ENCODE peak calls at places on chromosomes 16 and 17, in ten cellular contexts. L is body of pancreas, X is sigmoid colon, M is left lung, T is heart left ventricle, G is fibroblast of lung, W is heart right ventricle, R is prostate gland, J is IMR-90, N is thoracic aorta. I is an unnamed sample.

GRCh38 chr17:80360396-80360795 is 54.6 kb upstream of the ENDOV start:
- DNase-seq in L (no peak), X (peak), M (no peak), T (no peak), G (no peak), W (no peak), R (no peak), J (no peak), N (no peak), I (no peak)

GRCh38 chr16:4888428-4889135 is 41.3 kb downstream of the UBN1 start:
- DNase-seq in L (no peak), X (no peak), M (peak), T (no peak), G (no peak), W (no peak), R (peak), J (no peak), N (no peak), I (no peak)

GRCh38 chr17:40818733-40819527 is 3.5 kb downstream of the KRT10 start:
- DNase-seq in L (peak), X (peak), M (peak), T (peak), G (peak), W (peak), R (peak), J (peak), N (peak), I (peak)

GRCh38 chr17:15392326-15392739 is 50.9 kb upstream of the TEKT3 start:
- DNase-seq in L (no peak), X (no peak), M (no peak), T (peak), G (peak), W (no peak), R (no peak), J (peak), N (no peak), I (no peak)

GRCh38 chr16:3577302-3577752 is at the start of gene NLRC3:
- DNase-seq in L (no peak), X (no peak), M (peak), T (no peak), G (no peak), W (no peak), R (no peak), J (no peak), N (no peak), I (no peak)

GRCh38 chr17:81050645-81051625 is 16.0 kb downstream of the BAIAP2 start:
- DNase-seq in L (no peak), X (no peak), M (no peak), T (no peak), G (no peak), W (no peak), R (no peak), J (no peak), N (no peak), I (no peak)

GRCh38 chr16:51129105-51129504 is 22.0 kb downstream of the SALL1 start:
- DNase-seq in L (no peak), X (no peak), M (no peak), T (no peak), G (no peak), W (no peak), R (no peak), J (peak), N (no peak), I (no peak)

GRCh38 chr17:83006515-83007455 is 72.6 kb upstream of the METRNL start:
- DNase-seq in L (no peak), X (no peak), M (peak), T (no peak), G (peak), W (no peak), R (no peak), J (no peak), N (no peak), I (peak)

GRCh38 chr16:67399749-67400704 is 6.7 kb upstream of the TPPP3 start:
- DNase-seq in L (peak), X (no peak), M (no peak), T (no peak), G (no peak), W (no peak), R (no peak), J (no peak), N (no peak), I (no peak)

GRCh38 chr17:70099267-70099666 is 24.2 kb downstream of the KCNJ16 start:
- DNase-seq in L (no peak), X (no peak), M (no peak), T (no peak), G (no peak), W (no peak), R (no peak), J (no peak), N (no peak), I (no peak)

GRCh38 chr17:80279895-80280294 is 19.2 kb downstream of the RNF213 start:
- DNase-seq in L (no peak), X (peak), M (peak), T (peak), G (peak), W (peak), R (no peak), J (peak), N (no peak), I (no peak)

GRCh38 chr16:8931864-8932263 is 31.8 kb downstream of the USP7 start:
- DNase-seq in L (peak), X (no peak), M (no peak), T (peak), G (peak), W (peak), R (peak), J (peak), N (no peak), I (no peak)

GRCh38 chr16:14050297-14051027 is 20.7 kb upstream of the MRTFB start:
- DNase-seq in L (peak), X (no peak), M (no peak), T (no peak), G (no peak), W (no peak), R (no peak), J (peak), N (no peak), I (no peak)

GRCh38 chr16:57999366-57999970 is 1.0 kb downstream of the ZNF319 start:
- DNase-seq in L (no peak), X (no peak), M (no peak), T (no peak), G (peak), W (no peak), R (no peak), J (peak), N (no peak), I (no peak)

GRCh38 chr17:63855185-63855584 is 12.7 kb upstream of the SMARCD2 start:
- DNase-seq in L (no peak), X (peak), M (no peak), T (no peak), G (no peak), W (no peak), R (no peak), J (no peak), N (no peak), I (no peak)

GRCh38 chr17:29706045-29706431 is 83.3 kb upstream of the CORO6 start:
- DNase-seq in L (no peak), X (no peak), M (no peak), T (no peak), G (no peak), W (no peak), R (no peak), J (no peak), N (no peak), I (no peak)

GRCh38 chr17:78789149-78789662 is 7.1 kb upstream of the CYTH1 start:
- DNase-seq in L (peak), X (no peak), M (no peak), T (no peak), G (no peak), W (no peak), R (no peak), J (no peak), N (no peak), I (peak)

GRCh38 chr17:49050611-49051010 is 53.4 kb downstream of the IGF2BP1 start:
- DNase-seq in L (no peak), X (no peak), M (no peak), T (no peak), G (no peak), W (no peak), R (no peak), J (no peak), N (no peak), I (no peak)

GRCh38 chr17:44850025-44850424 is 2.3 kb downstream of the HIGD1B start:
- DNase-seq in L (no peak), X (no peak), M (no peak), T (no peak), G (no peak), W (no peak), R (no peak), J (no peak), N (no peak), I (no peak)

GRCh38 chr16:8878523-8878911 is 3.6 kb upstream of the LITAFD start:
- DNase-seq in L (no peak), X (no peak), M (peak), T (no peak), G (peak), W (no peak), R (no peak), J (peak), N (no peak), I (no peak)

GRCh38 chr16:8678068-8678927 is 3.9 kb downstream of the ABAT start:
- DNase-seq in L (no peak), X (no peak), M (no peak), T (no peak), G (no peak), W (no peak), R (no peak), J (peak), N (no peak), I (no peak)

GRCh38 chr17:1847191-1847590 is 17.4 kb downstream of the RPA1 start:
- DNase-seq in L (no peak), X (no peak), M (no peak), T (peak), G (no peak), W (peak), R (no peak), J (no peak), N (no peak), I (no peak)

GRCh38 chr16:31130899-31131298 is 4.6 kb downstream of the PRSS8 start:
- DNase-seq in L (peak), X (no peak), M (peak), T (no peak), G (no peak), W (no peak), R (peak), J (no peak), N (no peak), I (no peak)

GRCh38 chr17:33896309-33896708 is 358.8 kb upstream of the CCL2 start:
- DNase-seq in L (no peak), X (no peak), M (no peak), T (no peak), G (no peak), W (no peak), R (no peak), J (no peak), N (no peak), I (no peak)

GRCh38 chr17:61586031-61586566 is 4.9 kb downstream of the NACA2 start:
- DNase-seq in L (no peak), X (no peak), M (no peak), T (no peak), G (no peak), W (no peak), R (no peak), J (no peak), N (no peak), I (no peak)

GRCh38 chr16:72073831-72074230 is 10.8 kb downstream of the HPR start:
- DNase-seq in L (peak), X (no peak), M (no peak), T (peak), G (peak), W (peak), R (no peak), J (no peak), N (peak), I (peak)

GRCh38 chr17:48611213-48611612 is 396 bp upstream of the HOXB7 start:
- DNase-seq in L (no peak), X (no peak), M (no peak), T (no peak), G (no peak), W (no peak), R (no peak), J (peak), N (no peak), I (no peak)

GRCh38 chr16:67212766-67213165 is 13.8 kb downstream of the ELMO3 start:
- DNase-seq in L (no peak), X (no peak), M (no peak), T (no peak), G (no peak), W (no peak), R (no peak), J (no peak), N (no peak), I (no peak)

GRCh38 chr16:4515611-4516233 is 22.9 kb downstream of the CDIP1 start:
- DNase-seq in L (no peak), X (no peak), M (no peak), T (no peak), G (no peak), W (no peak), R (no peak), J (no peak), N (no peak), I (no peak)

GRCh38 chr17:50129303-50129945 is 536 bp downstream of the SAMD14 start:
- DNase-seq in L (peak), X (no peak), M (peak), T (peak), G (no peak), W (no peak), R (no peak), J (peak), N (no peak), I (no peak)

DNA sequence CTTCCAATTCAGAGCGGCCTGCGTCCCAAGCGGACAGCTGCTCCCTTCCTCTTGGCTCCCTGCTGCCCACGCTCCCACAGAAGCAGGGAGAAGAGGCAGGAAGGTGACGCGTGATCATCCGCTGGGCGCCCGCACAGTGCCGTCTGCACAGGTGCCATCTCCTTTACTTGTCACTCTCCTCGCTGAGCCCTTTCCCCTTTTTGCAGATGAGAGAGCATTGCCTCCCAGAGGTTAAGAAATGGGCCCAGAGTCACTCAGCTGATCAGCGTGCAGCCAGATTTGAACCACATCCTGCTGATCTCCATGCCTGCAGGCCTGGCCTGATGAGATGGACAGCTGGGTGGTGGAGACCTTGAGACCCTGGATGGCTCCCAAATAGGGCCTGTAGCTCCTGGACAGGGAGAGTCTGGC is 299.8 kb downstream of the SEC14L1 start:
- DNase-seq in L (no peak), X (no peak), M (no peak), T (no peak), G (no peak), W (no peak), R (no peak), J (no peak), N (no peak), I (no peak)
- TF ChIP-seq CTCF in L (no peak), X (no peak), M (no peak), T (no peak), G (no peak), W (no peak), R (no peak), J (no peak), N (no peak), I (no peak)

GRCh38 chr17:42984486-42984885 is 4.1 kb downstream of the RUNDC1 start:
- DNase-seq in L (no peak), X (no peak), M (no peak), T (no peak), G (no peak), W (no peak), R (peak), J (no peak), N (no peak), I (no peak)

GRCh38 chr17:42980274-42980765 is at the start of gene RUNDC1:
- DNase-seq in L (peak), X (peak), M (peak), T (peak), G (peak), W (peak), R (peak), J (peak), N (peak), I (peak)

GRCh38 chr17:42979511-42980273 is at the start of gene PTGES3L:
- DNase-seq in L (peak), X (peak), M (no peak), T (peak), G (peak), W (peak), R (peak), J (peak), N (peak), I (peak)

GRCh38 chr17:42982266-42982665 is 1.9 kb downstream of the RUNDC1 start:
- DNase-seq in L (no peak), X (no peak), M (no peak), T (no peak), G (no peak), W (no peak), R (peak), J (no peak), N (no peak), I (no peak)

GRCh38 chr17:42980766-42981397 is 517 bp downstream of the RUNDC1 start:
- DNase-seq in L (peak), X (peak), M (peak), T (peak), G (peak), W (peak), R (peak), J (peak), N (no peak), I (no peak)
- H3K27ac ChIP-seq in L (peak), X (peak), M (peak), T (peak), G (peak), W (peak), R (peak), J (peak), N (peak), I (peak)

DNA sequence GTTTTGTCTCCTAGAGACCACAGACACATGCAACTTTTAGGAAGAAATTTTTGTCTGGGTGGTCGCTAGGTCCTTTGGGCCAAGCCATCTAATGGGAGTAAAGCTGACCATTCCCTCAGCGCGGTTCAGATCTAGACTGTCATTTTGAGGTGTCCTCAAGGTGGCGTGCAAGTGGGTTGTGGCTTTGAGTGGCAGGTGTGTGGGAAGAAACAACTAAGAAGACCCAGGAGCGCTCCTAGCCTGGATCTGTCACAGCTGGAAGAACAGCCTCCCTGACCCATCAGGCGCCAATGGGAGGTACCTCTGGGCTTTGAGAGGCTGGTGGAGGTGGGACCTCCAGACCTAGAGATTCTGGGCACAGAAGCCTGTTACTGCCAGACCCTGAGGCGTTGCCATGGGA is 645.1 kb downstream of the KCNJ18 start:
- DNase-seq in L (no peak), X (no peak), M (no peak), T (no peak), G (no peak), W (no peak), R (no peak), J (no peak), N (no peak), I (no peak)
- H3K4me3 ChIP-seq in L (no peak), X (no peak), M (no peak), T (no peak), G (no peak), W (no peak), R (no peak), J (no peak), N (no peak), I (no peak)

DNA sequence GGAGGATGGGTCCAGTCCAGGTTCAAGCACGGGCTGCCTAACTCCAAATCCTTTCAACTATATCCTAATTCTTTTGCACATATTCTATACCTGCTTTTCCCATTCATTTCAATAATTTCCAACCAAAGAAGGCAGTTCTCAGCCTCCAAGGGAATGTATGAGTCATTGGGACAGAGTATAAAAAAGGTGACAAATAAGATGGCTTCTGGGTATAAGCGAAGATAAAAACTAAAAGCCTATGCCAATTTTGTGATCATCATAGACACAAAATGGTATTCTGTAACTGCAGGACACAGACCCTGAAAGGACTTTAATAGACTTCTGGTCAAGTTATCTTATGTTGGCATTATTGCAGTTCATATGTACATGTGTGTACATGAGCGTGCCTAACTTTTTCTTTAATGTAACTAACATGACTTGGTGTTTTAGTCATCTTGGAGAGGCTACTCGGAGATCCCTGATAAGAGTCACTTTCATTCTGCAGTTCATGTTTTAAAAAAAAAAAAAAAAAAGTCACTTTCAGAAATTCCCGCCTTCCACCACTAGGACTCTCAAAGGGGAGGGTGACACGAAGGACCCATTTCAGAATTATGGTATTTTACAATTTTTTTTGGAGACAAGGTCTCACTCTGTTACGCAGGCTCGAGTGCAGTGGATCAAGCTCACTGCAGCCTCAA is 17.3 kb downstream of the COG1 start:
- DNase-seq in L (no peak), X (no peak), M (no peak), T (no peak), G (no peak), W (no peak), R (no peak), J (no peak), N (no peak), I (no peak)
- TF ChIP-seq CTCF in L (no peak), X (peak), M (no peak), T (no peak), G (peak), W (peak), R (no peak), J (peak), N (peak), I (no peak)

GRCh38 chr16:56269824-56270684 is 78.8 kb downstream of the GNAO1 start:
- DNase-seq in L (peak), X (peak), M (no peak), T (peak), G (no peak), W (peak), R (no peak), J (peak), N (no peak), I (no peak)

GRCh38 chr16:56268799-56269198 is 77.5 kb downstream of the GNAO1 start:
- DNase-seq in L (no peak), X (peak), M (no peak), T (no peak), G (no peak), W (no peak), R (no peak), J (no peak), N (no peak), I (no peak)

GRCh38 chr16:56269276-56269675 is 78.0 kb downstream of the GNAO1 start:
- DNase-seq in L (no peak), X (peak), M (no peak), T (no peak), G (no peak), W (no peak), R (no peak), J (no peak), N (no peak), I (no peak)

GRCh38 chr16:56272495-56272894 is 81.2 kb downstream of the GNAO1 start:
- DNase-seq in L (no peak), X (no peak), M (no peak), T (no peak), G (no peak), W (no peak), R (no peak), J (no peak), N (no peak), I (no peak)

GRCh38 chr16:56270828-56271227 is 79.5 kb downstream of the GNAO1 start:
- DNase-seq in L (no peak), X (peak), M (no peak), T (no peak), G (no peak), W (no peak), R (no peak), J (no peak), N (no peak), I (no peak)
- H3K27ac ChIP-seq in L (no peak), X (peak), M (no peak), T (no peak), G (no peak), W (no peak), R (no peak), J (no peak), N (peak), I (no peak)

I was measured in coronary artery.